ENCODE peak calls at places on chromosomes 5 and 9, in six cellular contexts. K is upper lobe of right lung; U is CD4-positive, CD25-positive, alpha-beta regulatory T cell; R is fibroblast of lung; A is heart right ventricle; L is naive thymus-derived CD4-positive, alpha-beta T cell. C is an unnamed sample.

GRCh38 chr5:9239071-9239470 is 306.8 kb downstream of the SEMA5A start:
- DNase-seq in U (no peak), K (no peak), R (peak; percentile 62), L (no peak), A (no peak), C (no peak)

GRCh38 chr5:37071901-37072581 is 177.1 kb downstream of the CPLANE1 start:
- DNase-seq in R (peak; percentile 96), K (no peak), U (no peak), A (no peak), L (no peak), C (peak; percentile 65)

GRCh38 chr9:16661816-16662215 is 208.7 kb downstream of the BNC2 start:
- DNase-seq in K (no peak), R (no peak), U (no peak), A (no peak), L (no peak), C (no peak)

GRCh38 chr9:137433349-137433915 is 7.7 kb downstream of the ENTPD8 start:
- DNase-seq in L (no peak), R (no peak), A (no peak), U (no peak), K (peak; percentile 58), C (no peak)

GRCh38 chr9:131744715-131745201 is 4.9 kb upstream of the RAPGEF1 start:
- DNase-seq in L (no peak), U (no peak), K (no peak), R (no peak), A (no peak), C (no peak)

GRCh38 chr5:149580808-149581191 is 498 bp upstream of the ARHGEF37 start:
- DNase-seq in K (no peak), R (no peak), A (peak; percentile 19), L (no peak), U (no peak), C (no peak)

GRCh38 chr5:88680253-88681132 is 202.5 kb downstream of the MEF2C start:
- DNase-seq in L (peak; percentile 86), R (peak; percentile 74), A (peak; percentile 57), K (peak; percentile 86), U (peak; percentile 68), C (peak; percentile 85)

GRCh38 chr5:40827479-40827977 is 7.5 kb downstream of the RPL37 start:
- DNase-seq in A (no peak), R (no peak), U (no peak), L (no peak), K (no peak), C (no peak)

GRCh38 chr5:94969174-94969573 is 315.7 kb downstream of the MCTP1 start:
- DNase-seq in A (no peak), L (no peak), K (no peak), U (peak; percentile 2), R (peak; percentile 17), C (no peak)

DNA sequence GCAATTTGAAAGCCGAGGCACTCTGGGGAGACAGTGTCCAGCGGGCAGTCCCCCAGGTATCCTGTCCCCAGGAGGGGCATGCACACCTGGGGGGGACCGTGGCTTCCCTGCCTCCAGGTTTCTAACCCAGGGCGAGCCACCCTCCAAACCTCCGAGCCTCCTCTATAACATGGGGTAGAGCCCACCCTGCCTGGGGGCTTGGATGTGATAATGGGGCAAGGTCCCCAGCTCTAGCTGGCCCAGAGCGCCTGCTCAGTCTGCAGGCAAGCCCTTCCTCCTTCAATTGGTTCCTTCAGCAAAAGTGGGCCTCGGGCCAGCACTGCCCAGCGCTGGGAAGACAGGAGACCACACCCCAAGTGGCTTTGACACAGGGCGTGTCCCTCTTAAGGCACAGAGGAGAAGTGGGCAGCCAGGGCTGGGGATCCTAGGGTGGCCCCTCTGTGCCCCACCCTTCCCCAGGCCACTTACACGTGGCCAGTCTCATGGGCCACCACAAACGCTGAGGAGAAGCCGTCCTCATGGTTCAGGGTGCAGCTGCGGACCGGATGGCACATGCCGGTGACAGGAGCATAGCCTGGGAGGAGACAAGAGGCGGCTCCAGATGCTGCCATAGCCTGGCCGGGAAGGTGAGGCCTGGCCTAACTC is 94.3 kb downstream of the ZNF354C start:
- DNase-seq in A (no peak), K (peak; percentile 58), L (no peak), R (no peak), U (no peak), C (no peak)
- H3K36me3 ChIP-seq in A (peaks cover 17% of the 10 kb centered on the region), K (no peaks in the 10 kb centered on the region), L (no peaks in the 10 kb centered on the region), R (peaks cover 13% of the 10 kb centered on the region), U (no peaks in the 10 kb centered on the region), C (peaks cover 96% of the 10 kb centered on the region)

GRCh38 chr5:140795259-140795641 is 598 bp downstream of the PCDHA2 start:
- DNase-seq in A (no peak), R (no peak), L (no peak), K (no peak), U (no peak), C (no peak)

GRCh38 chr5:140802781-140803271 is 2.0 kb downstream of the PCDHA3 start:
- DNase-seq in L (no peak), R (no peak), A (no peak), U (no peak), K (no peak), C (no peak)

GRCh38 chr5:140796718-140797095 is 2.1 kb downstream of the PCDHA2 start:
- DNase-seq in A (no peak), U (no peak), K (no peak), R (no peak), L (no peak), C (no peak)

GRCh38 chr5:140801494-140801841 is 611 bp downstream of the PCDHA3 start:
- DNase-seq in K (no peak), L (no peak), U (no peak), A (no peak), R (no peak), C (no peak)

DNA sequence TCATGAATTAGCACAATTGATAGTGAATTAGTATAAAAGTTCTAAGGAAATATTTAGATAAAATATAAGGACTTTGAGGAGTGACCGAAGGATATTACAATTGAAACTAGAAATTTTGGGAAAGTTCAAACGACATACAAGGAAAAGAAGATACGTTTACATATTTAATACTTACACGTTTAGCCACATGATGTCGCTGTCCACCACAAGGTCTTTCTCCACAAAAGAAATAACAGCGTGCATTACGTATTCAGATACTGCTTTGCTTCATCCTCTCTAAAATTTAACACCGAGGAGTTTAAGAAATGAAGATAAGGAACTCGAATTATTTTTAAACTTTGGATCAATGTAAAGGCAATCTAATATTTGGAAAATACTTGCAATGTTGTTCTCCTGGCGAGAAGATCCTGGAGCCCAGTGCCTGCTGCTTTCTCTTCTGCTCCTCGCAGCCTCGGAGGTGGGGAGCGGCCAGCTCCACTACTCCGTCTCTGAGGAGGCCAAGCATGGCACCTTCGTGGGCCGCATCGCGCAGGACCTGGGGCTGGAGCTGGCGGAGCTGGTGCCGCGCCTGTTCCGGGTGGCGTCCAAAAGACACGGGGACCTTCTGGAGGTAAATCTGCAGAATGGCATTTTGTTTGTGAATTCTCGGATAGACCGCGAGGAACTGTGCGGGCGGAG is at the start of gene PCDHA3:
- DNase-seq in U (peak; percentile 6), A (no peak), L (no peak), R (peak; percentile 18), K (no peak), C (no peak)
- H3K9me3 ChIP-seq in U (peaks cover 32% of the 10 kb centered on the region), A (peaks cover 67% of the 10 kb centered on the region), L (no peaks in the 10 kb centered on the region), R (no peaks in the 10 kb centered on the region), K (no peaks in the 10 kb centered on the region), C (peaks cover 8% of the 10 kb centered on the region)

GRCh38 chr5:177524941-177525655 is 8.3 kb upstream of the DDX41 start:
- DNase-seq in R (no peak), A (no peak), L (no peak), K (peak; percentile 32), U (no peak), C (no peak)
- H3K36me3 ChIP-seq in R (peaks cover 35% of the 10 kb centered on the region), A (peaks cover 100% of the 10 kb centered on the region), L (peaks cover 89% of the 10 kb centered on the region), K (peaks cover 93% of the 10 kb centered on the region), U (peaks cover 60% of the 10 kb centered on the region), C (peaks cover 86% of the 10 kb centered on the region)

GRCh38 chr5:179089502-179089901 is 29.3 kb downstream of the ZNF354C start:
- DNase-seq in A (no peak), R (no peak), K (no peak), U (no peak), L (no peak), C (no peak)
- H3K9me3 ChIP-seq in A (peaks cover 100% of the 10 kb centered on the region), R (no peaks in the 10 kb centered on the region), K (peaks cover 83% of the 10 kb centered on the region), U (peaks cover 89% of the 10 kb centered on the region), L (peaks cover 2% of the 10 kb centered on the region), C (peaks cover 91% of the 10 kb centered on the region)

GRCh38 chr9:70220216-70220615 is 38.6 kb upstream of the SMC5 start:
- DNase-seq in L (no peak), K (no peak), U (no peak), R (no peak), A (no peak), C (no peak)

GRCh38 chr9:70222354-70222753 is 36.4 kb upstream of the SMC5 start:
- DNase-seq in U (no peak), L (no peak), R (peak; percentile 40), K (no peak), A (no peak), C (no peak)

GRCh38 chr9:70217029-70217428 is 41.7 kb upstream of the SMC5 start:
- DNase-seq in K (no peak), R (no peak), L (no peak), U (no peak), A (no peak), C (no peak)

DNA sequence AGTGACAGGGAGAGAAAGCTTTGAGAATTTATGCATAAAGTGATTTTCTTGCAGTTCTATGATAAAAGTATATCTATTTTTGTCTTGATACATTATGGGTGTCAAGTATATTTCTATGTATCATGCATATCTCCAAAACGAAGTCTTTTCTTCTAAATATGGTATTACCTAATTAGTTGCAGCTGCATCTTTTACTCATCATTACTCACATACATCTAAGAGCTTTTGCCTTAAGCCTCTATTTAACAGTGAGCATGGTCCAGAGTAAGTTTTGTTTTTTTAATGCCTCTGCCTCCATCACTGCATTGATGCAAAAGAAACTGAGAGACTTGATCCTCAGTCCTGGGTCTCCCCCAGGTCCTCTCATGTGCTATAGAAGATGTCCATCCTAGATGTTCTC is 40.0 kb upstream of the SMC5 start:
- DNase-seq in L (no peak), U (no peak), R (peak; percentile 63), K (no peak), A (no peak), C (no peak)
- H3K36me3 ChIP-seq in L (no peaks in the 10 kb centered on the region), U (no peaks in the 10 kb centered on the region), R (no peaks in the 10 kb centered on the region), K (peaks cover 6% of the 10 kb centered on the region), A (no peaks in the 10 kb centered on the region), C (no peaks in the 10 kb centered on the region)

GRCh38 chr9:99349870-99350269 is 127.8 kb downstream of the SEC61B start:
- DNase-seq in U (no peak), L (no peak), R (no peak), K (no peak), A (no peak), C (no peak)
- H3K9me3 ChIP-seq in U (no peaks in the 10 kb centered on the region), L (no peaks in the 10 kb centered on the region), R (no peaks in the 10 kb centered on the region), K (no peaks in the 10 kb centered on the region), A (no peaks in the 10 kb centered on the region), C (no peaks in the 10 kb centered on the region)

DNA sequence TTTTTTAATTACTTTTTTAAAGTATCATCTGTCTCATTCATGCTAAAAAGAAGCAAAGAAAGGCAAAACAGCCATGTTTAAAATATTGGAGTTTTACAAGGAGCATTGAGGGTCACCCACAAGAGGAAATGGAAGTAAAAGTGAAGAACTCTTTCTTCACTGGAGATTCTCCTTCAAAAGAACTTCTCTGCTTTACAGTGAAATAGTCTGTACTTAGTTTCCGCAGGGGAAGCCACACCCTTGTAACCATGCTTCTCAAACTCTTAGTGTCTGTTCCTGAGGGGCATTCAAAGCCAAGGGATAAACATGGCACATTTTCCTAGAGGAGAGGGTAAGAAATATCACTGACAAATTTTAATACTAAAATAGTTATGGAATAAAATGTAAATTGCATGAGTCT is 8.6 kb downstream of the C9orf72 start:
- DNase-seq in L (peak; percentile 11), U (peak; percentile 16), K (no peak), A (no peak), R (no peak), C (no peak)
- H3K36me3 ChIP-seq in L (peaks cover 23% of the 10 kb centered on the region), U (peaks cover 36% of the 10 kb centered on the region), K (peaks cover 28% of the 10 kb centered on the region), A (peaks cover 62% of the 10 kb centered on the region), R (no peaks in the 10 kb centered on the region), C (no peaks in the 10 kb centered on the region)